ENCODE peak calls at places on chromosomes 1 and 21, in eight cellular contexts. L is Right ventricle myocardium superior; G is CD4-positive, alpha-beta T cell; P is mesothelial cell of epicardium; C is GM18507; F is DMS79 treated with DMSO at 0.1 percent for 48 hours; Q is H54; N is tibial artery. R is an unnamed sample.

GRCh38 chr1:11072216-11072917 is 12.5 kb upstream of the SRM start:
- DNase-seq in L (no peak), G (no peak), P (no peak), C (no peak), F (peak; percentile 86), Q (no peak), N (no peak), R (peak; percentile 37)

GRCh38 chr1:45913925-45914501 is 110.6 kb downstream of the MAST2 start:
- DNase-seq in L (no peak), G (no peak), P (no peak), C (no peak), F (no peak), Q (no peak), N (no peak), R (no peak)

GRCh38 chr1:227729881-227730629 is 5.0 kb downstream of the JMJD4 start:
- DNase-seq in L (peak; percentile 62), G (no peak), P (no peak), C (no peak), F (peak; percentile 6), Q (peak; percentile 81), N (peak; percentile 15), R (peak; percentile 78)

GRCh38 chr1:210697185-210697584 is 368.5 kb downstream of the HHAT start:
- DNase-seq in L (no peak), G (no peak), P (no peak), C (no peak), F (no peak), Q (no peak), N (no peak), R (no peak)

GRCh38 chr1:182917386-182917785 is 35.6 kb downstream of the SHCBP1L start:
- DNase-seq in L (no peak), G (no peak), P (no peak), C (no peak), F (peak; percentile 71), Q (no peak), N (no peak), R (no peak)

GRCh38 chr1:58539553-58539952 is 7.0 kb downstream of the OMA1 start:
- DNase-seq in L (no peak), G (no peak), P (no peak), C (no peak), F (no peak), Q (no peak), N (no peak), R (no peak)

GRCh38 chr1:175145899-175146298 is 46.7 kb downstream of the KIAA0040 start:
- DNase-seq in L (no peak), G (no peak), P (no peak), C (no peak), F (no peak), Q (no peak), N (no peak), R (no peak)

GRCh38 chr1:37606481-37607263 is 10.9 kb upstream of the GNL2 start:
- DNase-seq in L (no peak), G (no peak), P (no peak), C (no peak), F (no peak), Q (no peak), N (no peak), R (no peak)

GRCh38 chr1:179310271-179310670 is 16.7 kb downstream of the SOAT1 start:
- DNase-seq in L (no peak), G (no peak), P (no peak), C (no peak), F (no peak), Q (no peak), N (no peak), R (no peak)

GRCh38 chr1:1210726-1211540 is 3.0 kb downstream of the TNFRSF4 start:
- DNase-seq in L (peak; percentile 39), G (no peak), P (peak; percentile 17), C (no peak), F (no peak), Q (no peak), N (no peak), R (peak; percentile 62)

GRCh38 chr1:16143566-16144324 is 12.1 kb downstream of the EPHA2 start:
- DNase-seq in L (peak; percentile 74), G (no peak), P (no peak), C (no peak), F (no peak), Q (no peak), N (no peak), R (no peak)

GRCh38 chr1:207829576-207829975 is 77.7 kb downstream of the CD46 start:
- DNase-seq in L (no peak), G (no peak), P (no peak), C (no peak), F (no peak), Q (no peak), N (no peak), R (no peak)

GRCh38 chr1:248886237-248886895 is 19.7 kb upstream of the PGBD2 start:
- DNase-seq in L (no peak), G (no peak), P (no peak), C (no peak), F (no peak), Q (no peak), N (no peak), R (no peak)

GRCh38 chr1:46612937-46613660 is 3.5 kb downstream of the MOB3C start:
- DNase-seq in L (peak; percentile 52), G (no peak), P (no peak), C (no peak), F (no peak), Q (no peak), N (no peak), R (no peak)

GRCh38 chr1:192763243-192763642 is 45.6 kb upstream of the RGS2 start:
- DNase-seq in L (no peak), G (no peak), P (no peak), C (no peak), F (no peak), Q (no peak), N (no peak), R (no peak)

GRCh38 chr1:43951021-43951985 is 4.6 kb downstream of the IPO13 start:
- DNase-seq in L (no peak), G (no peak), P (no peak), C (no peak), F (peak; percentile 58), Q (peak; percentile 31), N (no peak), R (no peak)

GRCh38 chr1:36161656-36162531 is 5.9 kb downstream of the MAP7D1 start:
- DNase-seq in L (peak; percentile 50), G (peak; percentile 38), P (no peak), C (peak; percentile 42), F (no peak), Q (no peak), N (peak; percentile 42), R (no peak)

GRCh38 chr1:108591471-108591870 is 31.6 kb downstream of the EEIG2 start:
- DNase-seq in L (no peak), G (peak; percentile 3), P (no peak), C (no peak), F (no peak), Q (no peak), N (peak; percentile 29), R (no peak)

GRCh38 chr1:241611063-241611462 is 29.1 kb downstream of the CHML start:
- DNase-seq in L (no peak), G (peak; percentile 5), P (no peak), C (peak; percentile 30), F (peak; percentile 36), Q (no peak), N (no peak), R (no peak)

GRCh38 chr21:32768530-32768929 is 3.0 kb downstream of the PAXBP1 start:
- DNase-seq in L (no peak), G (no peak), P (no peak), C (no peak), F (no peak), Q (no peak), N (no peak), R (no peak)

GRCh38 chr1:203325004-203325417 is 19.7 kb downstream of the BTG2 start:
- DNase-seq in L (no peak), G (no peak), P (no peak), C (peak; percentile 65), F (peak; percentile 79), Q (no peak), N (no peak), R (no peak)

GRCh38 chr1:3393024-3393986 is 61.2 kb upstream of the ARHGEF16 start:
- DNase-seq in L (peak; percentile 80), G (no peak), P (no peak), C (no peak), F (peak; percentile 80), Q (no peak), N (no peak), R (no peak)

GRCh38 chr1:156356875-156357534 is 12.0 kb upstream of the RHBG start:
- DNase-seq in L (no peak), G (peak; percentile 35), P (peak; percentile 48), C (peak; percentile 76), F (peak; percentile 86), Q (peak; percentile 50), N (no peak), R (peak; percentile 84)

GRCh38 chr1:169576241-169576933 is 9.9 kb downstream of the F5 start:
- DNase-seq in L (peak; percentile 40), G (no peak), P (no peak), C (no peak), F (no peak), Q (no peak), N (no peak), R (no peak)

GRCh38 chr1:69930396-69930795 is 275.0 kb downstream of the LRRC40 start:
- DNase-seq in L (no peak), G (no peak), P (no peak), C (no peak), F (no peak), Q (no peak), N (no peak), R (no peak)

GRCh38 chr1:218584418-218585155 is 239.5 kb downstream of the TGFB2 start:
- DNase-seq in L (no peak), G (no peak), P (no peak), C (no peak), F (no peak), Q (peak; percentile 27), N (no peak), R (no peak)

GRCh38 chr1:109687641-109688499 is at the start of gene GSTM1:
- DNase-seq in L (no peak), G (peak; percentile 63), P (peak; percentile 44), C (no peak), F (peak; percentile 76), Q (no peak), N (no peak), R (no peak)

GRCh38 chr1:167460836-167461235 is 57.5 kb downstream of the CD247 start:
- DNase-seq in L (no peak), G (peak; percentile 59), P (no peak), C (no peak), F (no peak), Q (no peak), N (no peak), R (no peak)

GRCh38 chr1:10863916-10864315 is 67.5 kb upstream of the CASZ1 start:
- DNase-seq in L (no peak), G (no peak), P (no peak), C (no peak), F (no peak), Q (no peak), N (no peak), R (no peak)

GRCh38 chr1:94160811-94161210 is 39.9 kb upstream of the ABCA4 start:
- DNase-seq in L (no peak), G (no peak), P (no peak), C (no peak), F (no peak), Q (peak; percentile 23), N (no peak), R (no peak)

GRCh38 chr1:100542264-100542663 is 4.3 kb downstream of the GPR88 start:
- DNase-seq in L (no peak), G (no peak), P (no peak), C (no peak), F (peak; percentile 28), Q (no peak), N (no peak), R (no peak)

GRCh38 chr1:153963850-153964331 is 554 bp upstream of the SLC39A1 start:
- DNase-seq in L (peak; percentile 60), G (no peak), P (peak; percentile 75), C (no peak), F (peak; percentile 68), Q (no peak), N (no peak), R (peak; percentile 85)

GRCh38 chr21:44666401-44667320 is at the start of gene KRTAP12-2:
- DNase-seq in L (peak; percentile 56), G (no peak), P (no peak), C (no peak), F (peak; percentile 79), Q (no peak), N (no peak), R (no peak)

GRCh38 chr21:30434033-30434631 is 4.1 kb downstream of the KRTAP13-4 start:
- DNase-seq in L (no peak), G (no peak), P (no peak), C (no peak), F (no peak), Q (peak; percentile 4), N (no peak), R (no peak)